ENCODE peak calls at places on chromosome 12, in seven cellular contexts. One of them, this sample, is unnamed.

GRCh38 chr12:132771126-132771838 is 9.7 kb upstream of the ANKLE2 start:
- DNase-seq in SW480: no peak
- DNase-seq in MCF 10A: no peak
- DNase-seq in central memory CD8-positive, alpha-beta T cell: no peak
- DNase-seq in dorsolateral prefrontal cortex: no peak
- DNase-seq in left ventricle myocardium inferior: no peak
- DNase-seq in GM12865: peak; percentile 91
- DNase-seq in this sample: no peak

GRCh38 chr12:105433804-105434203 is 103.3 kb downstream of the C12orf75 start:
- DNase-seq in central memory CD8-positive, alpha-beta T cell: no peak
- DNase-seq in MCF 10A: peak; percentile 44
- DNase-seq in dorsolateral prefrontal cortex: no peak
- DNase-seq in left ventricle myocardium inferior: no peak
- DNase-seq in SW480: no peak
- DNase-seq in GM12865: no peak
- DNase-seq in this sample: no peak

GRCh38 chr12:2795291-2796186 is 769 bp downstream of the FKBP4 start:
- DNase-seq in dorsolateral prefrontal cortex: peak; percentile 74
- DNase-seq in central memory CD8-positive, alpha-beta T cell: peak; percentile 41
- DNase-seq in MCF 10A: peak; percentile 57
- DNase-seq in SW480: peak; percentile 51
- DNase-seq in GM12865: peak; percentile 79
- DNase-seq in left ventricle myocardium inferior: peak; percentile 87
- DNase-seq in this sample: peak; percentile 89

GRCh38 chr12:52389313-52390207 is 4.1 kb upstream of the KRT84 start:
- DNase-seq in left ventricle myocardium inferior: no peak
- DNase-seq in central memory CD8-positive, alpha-beta T cell: no peak
- DNase-seq in dorsolateral prefrontal cortex: peak; percentile 78
- DNase-seq in MCF 10A: no peak
- DNase-seq in SW480: no peak
- DNase-seq in GM12865: no peak
- DNase-seq in this sample: peak; percentile 33

GRCh38 chr12:111792155-111792876 is 25.6 kb downstream of the ALDH2 start:
- DNase-seq in SW480: no peak
- DNase-seq in GM12865: no peak
- DNase-seq in dorsolateral prefrontal cortex: no peak
- DNase-seq in MCF 10A: peak; percentile 52
- DNase-seq in left ventricle myocardium inferior: peak; percentile 55
- DNase-seq in central memory CD8-positive, alpha-beta T cell: no peak
- DNase-seq in this sample: no peak

GRCh38 chr12:89709994-89710872 is 1.6 kb upstream of the ATP2B1 start:
- DNase-seq in left ventricle myocardium inferior: peak; percentile 63
- DNase-seq in SW480: peak; percentile 11
- DNase-seq in dorsolateral prefrontal cortex: peak; percentile 58
- DNase-seq in MCF 10A: no peak
- DNase-seq in GM12865: peak; percentile 57
- DNase-seq in central memory CD8-positive, alpha-beta T cell: no peak
- DNase-seq in this sample: peak; percentile 69

GRCh38 chr12:4809449-4810218 is 89.4 kb downstream of the GALNT8 start:
- DNase-seq in dorsolateral prefrontal cortex: no peak
- DNase-seq in left ventricle myocardium inferior: no peak
- DNase-seq in GM12865: no peak
- DNase-seq in central memory CD8-positive, alpha-beta T cell: no peak
- DNase-seq in MCF 10A: no peak
- DNase-seq in SW480: peak; percentile 32
- DNase-seq in this sample: peak; percentile 24

GRCh38 chr12:43293396-43293795 is 258.6 kb downstream of the ADAMTS20 start:
- DNase-seq in GM12865: no peak
- DNase-seq in left ventricle myocardium inferior: no peak
- DNase-seq in MCF 10A: no peak
- DNase-seq in central memory CD8-positive, alpha-beta T cell: no peak
- DNase-seq in SW480: no peak
- DNase-seq in dorsolateral prefrontal cortex: no peak
- DNase-seq in this sample: no peak

GRCh38 chr12:57621497-57622292 is 10.5 kb downstream of the ARHGEF25 start:
- DNase-seq in GM12865: peak; percentile 52
- DNase-seq in left ventricle myocardium inferior: peak; percentile 64
- DNase-seq in MCF 10A: peak; percentile 35
- DNase-seq in central memory CD8-positive, alpha-beta T cell: peak; percentile 46
- DNase-seq in dorsolateral prefrontal cortex: no peak
- DNase-seq in SW480: peak; percentile 38
- DNase-seq in this sample: peak; percentile 75

GRCh38 chr12:114729731-114730130 is 45.8 kb upstream of the TBX3 start:
- DNase-seq in central memory CD8-positive, alpha-beta T cell: no peak
- DNase-seq in GM12865: no peak
- DNase-seq in left ventricle myocardium inferior: no peak
- DNase-seq in MCF 10A: peak; percentile 17
- DNase-seq in SW480: no peak
- DNase-seq in dorsolateral prefrontal cortex: no peak
- DNase-seq in this sample: no peak

GRCh38 chr12:62098131-62098530 is 162.1 kb upstream of the USP15 start:
- DNase-seq in central memory CD8-positive, alpha-beta T cell: no peak
- DNase-seq in MCF 10A: no peak
- DNase-seq in GM12865: no peak
- DNase-seq in left ventricle myocardium inferior: no peak
- DNase-seq in SW480: no peak
- DNase-seq in dorsolateral prefrontal cortex: no peak
- DNase-seq in this sample: no peak

GRCh38 chr12:110176745-110177144 is 52.6 kb downstream of the IFT81 start:
- DNase-seq in MCF 10A: peak; percentile 7
- DNase-seq in left ventricle myocardium inferior: no peak
- DNase-seq in dorsolateral prefrontal cortex: no peak
- DNase-seq in central memory CD8-positive, alpha-beta T cell: no peak
- DNase-seq in GM12865: no peak
- DNase-seq in SW480: no peak
- DNase-seq in this sample: peak; percentile 12

GRCh38 chr12:59911516-59911915 is 315.7 kb downstream of the SLC16A7 start:
- DNase-seq in left ventricle myocardium inferior: no peak
- DNase-seq in dorsolateral prefrontal cortex: no peak
- DNase-seq in MCF 10A: no peak
- DNase-seq in central memory CD8-positive, alpha-beta T cell: no peak
- DNase-seq in GM12865: no peak
- DNase-seq in SW480: no peak
- DNase-seq in this sample: no peak

GRCh38 chr12:45852508-45852907 is 123.0 kb downstream of the ARID2 start:
- DNase-seq in dorsolateral prefrontal cortex: no peak
- DNase-seq in left ventricle myocardium inferior: peak; percentile 53
- DNase-seq in central memory CD8-positive, alpha-beta T cell: no peak
- DNase-seq in MCF 10A: no peak
- DNase-seq in SW480: no peak
- DNase-seq in GM12865: no peak
- DNase-seq in this sample: no peak

GRCh38 chr12:109387425-109388166 is 39.9 kb downstream of the MYO1H start:
- DNase-seq in MCF 10A: peak; percentile 27
- DNase-seq in SW480: peak; percentile 43
- DNase-seq in GM12865: peak; percentile 45
- DNase-seq in left ventricle myocardium inferior: no peak
- DNase-seq in central memory CD8-positive, alpha-beta T cell: no peak
- DNase-seq in dorsolateral prefrontal cortex: no peak
- DNase-seq in this sample: peak; percentile 44

GRCh38 chr12:49046129-49046895 is 14.3 kb downstream of the KMT2D start:
- DNase-seq in central memory CD8-positive, alpha-beta T cell: no peak
- DNase-seq in GM12865: no peak
- DNase-seq in left ventricle myocardium inferior: no peak
- DNase-seq in SW480: no peak
- DNase-seq in MCF 10A: no peak
- DNase-seq in dorsolateral prefrontal cortex: no peak
- DNase-seq in this sample: no peak

GRCh38 chr12:80230068-80230467 is 130.7 kb downstream of the OTOGL start:
- DNase-seq in MCF 10A: no peak
- DNase-seq in left ventricle myocardium inferior: no peak
- DNase-seq in GM12865: no peak
- DNase-seq in dorsolateral prefrontal cortex: no peak
- DNase-seq in central memory CD8-positive, alpha-beta T cell: no peak
- DNase-seq in SW480: no peak
- DNase-seq in this sample: no peak

GRCh38 chr12:67807808-67808207 is 159.3 kb downstream of the DYRK2 start:
- DNase-seq in central memory CD8-positive, alpha-beta T cell: no peak
- DNase-seq in MCF 10A: no peak
- DNase-seq in SW480: no peak
- DNase-seq in left ventricle myocardium inferior: no peak
- DNase-seq in dorsolateral prefrontal cortex: no peak
- DNase-seq in GM12865: no peak
- DNase-seq in this sample: no peak